ENCODE peak calls at places on chromosomes 2 and 18, in eight cellular contexts. One of them, this sample, is unnamed.

GRCh38 chr2:55761526-55761925 is 67.9 kb upstream of the PNPT1 start:
- DNase-seq in IMR-90: peak
- DNase-seq in cardiac muscle cell: peak
- DNase-seq in AG04450: no peak
- DNase-seq in CD4-positive, alpha-beta T cell: no peak
- DNase-seq in right cardiac atrium: no peak
- DNase-seq in adrenal gland: no peak
- DNase-seq in fibroblast of lung: peak
- DNase-seq in this sample: no peak

GRCh38 chr2:126970583-126970982 is 71.9 kb downstream of the TEX51 start:
- DNase-seq in cardiac muscle cell: no peak
- DNase-seq in adrenal gland: no peak
- DNase-seq in fibroblast of lung: no peak
- DNase-seq in CD4-positive, alpha-beta T cell: no peak
- DNase-seq in right cardiac atrium: no peak
- DNase-seq in AG04450: no peak
- DNase-seq in IMR-90: no peak
- DNase-seq in this sample: no peak

GRCh38 chr2:70104231-70105111 is 17.2 kb downstream of the PCBP1 start:
- DNase-seq in fibroblast of lung: peak
- DNase-seq in cardiac muscle cell: peak
- DNase-seq in IMR-90: peak
- DNase-seq in AG04450: peak
- DNase-seq in adrenal gland: peak
- DNase-seq in CD4-positive, alpha-beta T cell: no peak
- DNase-seq in right cardiac atrium: peak
- DNase-seq in this sample: no peak

GRCh38 chr18:45787346-45787745 is 38.1 kb upstream of the SIGLEC15 start:
- DNase-seq in IMR-90: peak
- DNase-seq in AG04450: no peak
- DNase-seq in cardiac muscle cell: no peak
- DNase-seq in right cardiac atrium: no peak
- DNase-seq in CD4-positive, alpha-beta T cell: no peak
- DNase-seq in fibroblast of lung: no peak
- DNase-seq in adrenal gland: no peak
- DNase-seq in this sample: no peak

GRCh38 chr2:1502891-1503304 is 89.6 kb downstream of the TPO start:
- DNase-seq in CD4-positive, alpha-beta T cell: no peak
- DNase-seq in adrenal gland: no peak
- DNase-seq in IMR-90: no peak
- DNase-seq in right cardiac atrium: no peak
- DNase-seq in cardiac muscle cell: no peak
- DNase-seq in fibroblast of lung: no peak
- DNase-seq in AG04450: no peak
- DNase-seq in this sample: no peak

GRCh38 chr18:28267878-28268625 is 91.1 kb upstream of the CDH2 start:
- DNase-seq in IMR-90: peak
- DNase-seq in right cardiac atrium: no peak
- DNase-seq in AG04450: no peak
- DNase-seq in cardiac muscle cell: peak
- DNase-seq in adrenal gland: no peak
- DNase-seq in CD4-positive, alpha-beta T cell: no peak
- DNase-seq in fibroblast of lung: no peak
- DNase-seq in this sample: no peak

GRCh38 chr2:63903003-63903402 is 61.3 kb downstream of the UGP2 start:
- DNase-seq in fibroblast of lung: peak
- DNase-seq in cardiac muscle cell: peak
- DNase-seq in IMR-90: peak
- DNase-seq in AG04450: no peak
- DNase-seq in adrenal gland: no peak
- DNase-seq in right cardiac atrium: no peak
- DNase-seq in CD4-positive, alpha-beta T cell: no peak
- DNase-seq in this sample: no peak

GRCh38 chr2:164771897-164772296 is 69.7 kb downstream of the COBLL1 start:
- DNase-seq in adrenal gland: no peak
- DNase-seq in IMR-90: no peak
- DNase-seq in fibroblast of lung: no peak
- DNase-seq in right cardiac atrium: no peak
- DNase-seq in CD4-positive, alpha-beta T cell: no peak
- DNase-seq in cardiac muscle cell: no peak
- DNase-seq in AG04450: no peak
- DNase-seq in this sample: no peak

GRCh38 chr2:133566967-133567645 is 1.2 kb downstream of the NCKAP5 start:
- DNase-seq in adrenal gland: peak
- DNase-seq in CD4-positive, alpha-beta T cell: no peak
- DNase-seq in right cardiac atrium: peak
- DNase-seq in fibroblast of lung: peak
- DNase-seq in AG04450: peak
- DNase-seq in IMR-90: peak
- DNase-seq in cardiac muscle cell: peak
- DNase-seq in this sample: no peak

GRCh38 chr2:124985210-124985760 is 960.2 kb downstream of the CNTNAP5 start:
- DNase-seq in IMR-90: no peak
- DNase-seq in AG04450: no peak
- DNase-seq in CD4-positive, alpha-beta T cell: no peak
- DNase-seq in right cardiac atrium: no peak
- DNase-seq in cardiac muscle cell: no peak
- DNase-seq in adrenal gland: no peak
- DNase-seq in fibroblast of lung: peak
- DNase-seq in this sample: no peak

GRCh38 chr2:218878941-218879761 is 1.5 kb upstream of the WNT10A start:
- DNase-seq in adrenal gland: no peak
- DNase-seq in fibroblast of lung: no peak
- DNase-seq in cardiac muscle cell: no peak
- DNase-seq in right cardiac atrium: no peak
- DNase-seq in CD4-positive, alpha-beta T cell: no peak
- DNase-seq in IMR-90: no peak
- DNase-seq in AG04450: no peak
- DNase-seq in this sample: no peak

GRCh38 chr2:112474844-112475486 is 7.0 kb upstream of the TTL start:
- DNase-seq in cardiac muscle cell: peak
- DNase-seq in CD4-positive, alpha-beta T cell: no peak
- DNase-seq in fibroblast of lung: no peak
- DNase-seq in IMR-90: peak
- DNase-seq in right cardiac atrium: no peak
- DNase-seq in adrenal gland: no peak
- DNase-seq in AG04450: no peak
- DNase-seq in this sample: no peak

GRCh38 chr2:188292446-188293239 is 969 bp downstream of the GULP1 start:
- DNase-seq in AG04450: peak
- DNase-seq in cardiac muscle cell: peak
- DNase-seq in CD4-positive, alpha-beta T cell: no peak
- DNase-seq in IMR-90: peak
- DNase-seq in fibroblast of lung: peak
- DNase-seq in adrenal gland: peak
- DNase-seq in right cardiac atrium: peak
- DNase-seq in this sample: peak

GRCh38 chr2:199757466-199757865 is 93.5 kb downstream of the FTCDNL1 start:
- DNase-seq in IMR-90: no peak
- DNase-seq in adrenal gland: peak
- DNase-seq in right cardiac atrium: peak
- DNase-seq in fibroblast of lung: peak
- DNase-seq in AG04450: no peak
- DNase-seq in CD4-positive, alpha-beta T cell: no peak
- DNase-seq in cardiac muscle cell: no peak
- DNase-seq in this sample: peak

GRCh38 chr2:207341114-207341750 is 175.5 kb upstream of the KLF7 start:
- DNase-seq in fibroblast of lung: no peak
- DNase-seq in cardiac muscle cell: no peak
- DNase-seq in IMR-90: no peak
- DNase-seq in AG04450: no peak
- DNase-seq in adrenal gland: no peak
- DNase-seq in right cardiac atrium: no peak
- DNase-seq in CD4-positive, alpha-beta T cell: no peak
- DNase-seq in this sample: no peak

GRCh38 chr2:207334631-207335371 is 169.1 kb upstream of the KLF7 start:
- DNase-seq in adrenal gland: peak
- DNase-seq in CD4-positive, alpha-beta T cell: no peak
- DNase-seq in right cardiac atrium: peak
- DNase-seq in cardiac muscle cell: peak
- DNase-seq in AG04450: peak
- DNase-seq in IMR-90: peak
- DNase-seq in fibroblast of lung: peak
- DNase-seq in this sample: no peak

GRCh38 chr2:207338610-207339009 is 172.9 kb upstream of the KLF7 start:
- DNase-seq in IMR-90: no peak
- DNase-seq in fibroblast of lung: no peak
- DNase-seq in right cardiac atrium: no peak
- DNase-seq in CD4-positive, alpha-beta T cell: no peak
- DNase-seq in AG04450: no peak
- DNase-seq in cardiac muscle cell: no peak
- DNase-seq in adrenal gland: no peak
- DNase-seq in this sample: no peak

GRCh38 chr2:207337234-207338219 is 171.8 kb upstream of the KLF7 start:
- DNase-seq in CD4-positive, alpha-beta T cell: no peak
- DNase-seq in cardiac muscle cell: peak
- DNase-seq in adrenal gland: no peak
- DNase-seq in fibroblast of lung: peak
- DNase-seq in IMR-90: peak
- DNase-seq in right cardiac atrium: no peak
- DNase-seq in AG04450: no peak
- DNase-seq in this sample: no peak

DNA sequence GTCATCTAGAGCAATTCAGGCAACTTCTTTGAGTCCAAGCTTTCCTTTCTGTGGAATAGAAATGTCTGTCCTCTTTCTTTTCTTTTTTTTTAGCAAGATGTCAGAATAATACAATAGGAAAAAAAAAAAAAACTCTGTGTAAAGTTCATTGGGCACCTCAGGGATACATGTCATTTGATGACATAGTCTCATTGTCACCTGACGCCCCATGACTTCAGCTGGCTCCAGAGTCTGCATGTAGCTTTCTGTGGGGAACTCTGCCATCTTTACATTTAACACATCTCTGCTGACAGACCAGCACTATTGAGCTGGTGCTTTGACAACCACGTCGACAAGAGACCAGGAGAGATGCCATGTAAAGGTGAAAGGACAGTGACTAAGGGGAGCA is 172.5 kb upstream of the KLF7 start:
- DNase-seq in CD4-positive, alpha-beta T cell: no peak
- DNase-seq in IMR-90: no peak
- DNase-seq in right cardiac atrium: no peak
- DNase-seq in fibroblast of lung: no peak
- DNase-seq in adrenal gland: no peak
- DNase-seq in AG04450: no peak
- DNase-seq in cardiac muscle cell: no peak
- DNase-seq in this sample: no peak
- H3K27ac ChIP-seq in CD4-positive, alpha-beta T cell: no peak
- H3K27ac ChIP-seq in IMR-90: no peak
- H3K27ac ChIP-seq in right cardiac atrium: peak
- H3K27ac ChIP-seq in fibroblast of lung: no peak
- H3K27ac ChIP-seq in adrenal gland: no peak
- H3K27ac ChIP-seq in AG04450: no peak
- H3K27ac ChIP-seq in cardiac muscle cell: no peak
- H3K27ac ChIP-seq in this sample: no peak

DNA sequence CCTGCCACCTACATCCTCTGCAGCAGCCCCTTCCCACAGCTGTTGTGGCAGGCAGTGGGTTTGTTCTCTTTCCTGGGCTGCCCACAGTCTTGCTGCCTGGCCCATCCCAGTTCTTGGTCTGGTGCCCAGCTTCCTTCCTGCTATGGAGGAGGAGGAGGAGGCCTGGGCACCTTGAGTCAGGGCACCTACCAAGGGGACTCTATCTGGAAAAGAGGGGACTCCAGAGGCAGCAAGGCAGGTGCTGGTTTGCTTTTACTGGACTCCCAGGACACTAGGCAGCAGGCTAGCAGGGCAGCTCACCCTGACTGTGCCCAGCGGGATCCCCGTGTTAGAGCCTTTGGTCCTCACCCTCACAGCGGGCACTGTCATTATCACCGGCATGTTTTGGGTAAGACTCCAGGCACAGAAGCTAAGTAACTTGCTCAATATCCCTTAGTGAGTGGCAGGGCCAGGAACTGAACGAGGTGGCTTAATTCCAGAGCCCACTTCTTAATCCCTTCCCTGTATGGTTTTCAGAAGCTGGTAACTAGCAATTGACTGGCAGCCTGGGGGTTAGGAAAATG is 62.3 kb downstream of the LRRFIP1 start:
- DNase-seq in IMR-90: no peak
- DNase-seq in right cardiac atrium: peak
- DNase-seq in fibroblast of lung: no peak
- DNase-seq in cardiac muscle cell: no peak
- DNase-seq in CD4-positive, alpha-beta T cell: no peak
- DNase-seq in AG04450: no peak
- DNase-seq in adrenal gland: peak
- DNase-seq in this sample: no peak
- H3K27ac ChIP-seq in IMR-90: no peak
- H3K27ac ChIP-seq in right cardiac atrium: peak
- H3K27ac ChIP-seq in fibroblast of lung: peak
- H3K27ac ChIP-seq in cardiac muscle cell: no peak
- H3K27ac ChIP-seq in CD4-positive, alpha-beta T cell: peak
- H3K27ac ChIP-seq in AG04450: no peak
- H3K27ac ChIP-seq in adrenal gland: no peak
- H3K27ac ChIP-seq in this sample: peak

GRCh38 chr2:40395169-40396023 is 56.5 kb downstream of the SLC8A1 start:
- DNase-seq in fibroblast of lung: no peak
- DNase-seq in IMR-90: no peak
- DNase-seq in AG04450: no peak
- DNase-seq in adrenal gland: no peak
- DNase-seq in right cardiac atrium: no peak
- DNase-seq in cardiac muscle cell: no peak
- DNase-seq in CD4-positive, alpha-beta T cell: no peak
- DNase-seq in this sample: no peak
- H3K27ac ChIP-seq in fibroblast of lung: no peak
- H3K27ac ChIP-seq in IMR-90: no peak
- H3K27ac ChIP-seq in AG04450: no peak
- H3K27ac ChIP-seq in adrenal gland: no peak
- H3K27ac ChIP-seq in right cardiac atrium: no peak
- H3K27ac ChIP-seq in cardiac muscle cell: peak
- H3K27ac ChIP-seq in CD4-positive, alpha-beta T cell: no peak
- H3K27ac ChIP-seq in this sample: no peak

GRCh38 chr2:9069496-9069991 is 66.1 kb upstream of the MBOAT2 start:
- DNase-seq in fibroblast of lung: no peak
- DNase-seq in AG04450: no peak
- DNase-seq in adrenal gland: no peak
- DNase-seq in IMR-90: no peak
- DNase-seq in right cardiac atrium: no peak
- DNase-seq in cardiac muscle cell: no peak
- DNase-seq in CD4-positive, alpha-beta T cell: no peak
- DNase-seq in this sample: no peak

GRCh38 chr2:9071584-9072124 is 68.2 kb upstream of the MBOAT2 start:
- DNase-seq in adrenal gland: no peak
- DNase-seq in IMR-90: no peak
- DNase-seq in right cardiac atrium: no peak
- DNase-seq in fibroblast of lung: no peak
- DNase-seq in AG04450: no peak
- DNase-seq in CD4-positive, alpha-beta T cell: no peak
- DNase-seq in cardiac muscle cell: no peak
- DNase-seq in this sample: no peak

GRCh38 chr2:9065901-9066300 is 62.4 kb upstream of the MBOAT2 start:
- DNase-seq in right cardiac atrium: no peak
- DNase-seq in adrenal gland: no peak
- DNase-seq in IMR-90: no peak
- DNase-seq in AG04450: no peak
- DNase-seq in fibroblast of lung: peak
- DNase-seq in cardiac muscle cell: no peak
- DNase-seq in CD4-positive, alpha-beta T cell: no peak
- DNase-seq in this sample: no peak

GRCh38 chr2:9074930-9075329 is 71.4 kb upstream of the MBOAT2 start:
- DNase-seq in cardiac muscle cell: no peak
- DNase-seq in IMR-90: no peak
- DNase-seq in CD4-positive, alpha-beta T cell: no peak
- DNase-seq in adrenal gland: no peak
- DNase-seq in fibroblast of lung: no peak
- DNase-seq in right cardiac atrium: no peak
- DNase-seq in AG04450: no peak
- DNase-seq in this sample: no peak

GRCh38 chr2:9071032-9071431 is 67.5 kb upstream of the MBOAT2 start:
- DNase-seq in right cardiac atrium: no peak
- DNase-seq in cardiac muscle cell: no peak
- DNase-seq in AG04450: no peak
- DNase-seq in CD4-positive, alpha-beta T cell: no peak
- DNase-seq in IMR-90: peak
- DNase-seq in adrenal gland: no peak
- DNase-seq in fibroblast of lung: peak
- DNase-seq in this sample: no peak
- H3K27ac ChIP-seq in right cardiac atrium: no peak
- H3K27ac ChIP-seq in cardiac muscle cell: no peak
- H3K27ac ChIP-seq in AG04450: no peak
- H3K27ac ChIP-seq in CD4-positive, alpha-beta T cell: no peak
- H3K27ac ChIP-seq in IMR-90: no peak
- H3K27ac ChIP-seq in adrenal gland: no peak
- H3K27ac ChIP-seq in fibroblast of lung: no peak
- H3K27ac ChIP-seq in this sample: no peak

This sample was measured in caudate nucleus.